ENCODE peak calls at places on chromosomes 6 and 20, in four cellular contexts. F is GM12878, G is K562, J is A549. W is an unnamed sample.

GRCh38 chr6:52489881-52490280 is 69.7 kb downstream of the EFHC1 start:
- DNase-seq in F (no peak), G (no peak), J (no peak), W (no peak)

GRCh38 chr20:61178431-61179080 is 73.5 kb upstream of the CDH4 start:
- DNase-seq in F (no peak), G (no peak), J (no peak), W (no peak)

GRCh38 chr20:47332381-47333206 is 23.9 kb downstream of the ZMYND8 start:
- DNase-seq in F (no peak), G (peak; percentile 30), J (no peak), W (no peak)

GRCh38 chr6:112636650-112637260 is 289.6 kb downstream of the RFPL4B start:
- DNase-seq in F (no peak), G (no peak), J (no peak), W (no peak)

GRCh38 chr6:147506704-147507114 is 1.8 kb upstream of the SAMD5 start:
- DNase-seq in F (no peak), G (peak; percentile 85), J (peak; percentile 58), W (peak; percentile 38)

GRCh38 chr6:166325383-166326042 is 16.8 kb downstream of the SFT2D1 start:
- DNase-seq in F (peak; percentile 43), G (no peak), J (no peak), W (no peak)

GRCh38 chr6:143958839-143959399 is 49.1 kb downstream of the PLAGL1 start:
- DNase-seq in F (no peak), G (no peak), J (no peak), W (peak; percentile 33)

GRCh38 chr6:3848380-3848779 is 793 bp upstream of the FAM50B start:
- DNase-seq in F (no peak), G (no peak), J (no peak), W (no peak)

GRCh38 chr20:25280574-25281535 is 33.0 kb downstream of the PYGB start:
- DNase-seq in F (no peak), G (no peak), J (no peak), W (no peak)

GRCh38 chr20:18019068-18019467 is 38.6 kb downstream of the OVOL2 start:
- DNase-seq in F (no peak), G (peak; percentile 46), J (peak; percentile 36), W (peak; percentile 46)

GRCh38 chr6:155078331-155078745 is 83.2 kb downstream of the TIAM2 start:
- DNase-seq in F (no peak), G (peak; percentile 24), J (no peak), W (no peak)

GRCh38 chr6:34986845-34987246 is 97.8 kb downstream of the ANKS1A start:
- DNase-seq in F (no peak), G (peak; percentile 77), J (peak; percentile 61), W (peak; percentile 71)

GRCh38 chr6:138426500-138427123 is 22.6 kb downstream of the HEBP2 start:
- DNase-seq in F (no peak), G (no peak), J (no peak), W (no peak)

GRCh38 chr6:138431276-138432062 is 27.4 kb downstream of the HEBP2 start:
- DNase-seq in F (no peak), G (no peak), J (no peak), W (no peak)

GRCh38 chr6:138430361-138431145 is 26.5 kb downstream of the HEBP2 start:
- DNase-seq in F (no peak), G (no peak), J (no peak), W (no peak)

GRCh38 chr6:138429731-138430130 is 25.7 kb downstream of the HEBP2 start:
- DNase-seq in F (no peak), G (no peak), J (no peak), W (no peak)

GRCh38 chr6:138428943-138429616 is 25.1 kb downstream of the HEBP2 start:
- DNase-seq in F (no peak), G (peak; percentile 46), J (peak; percentile 25), W (peak; percentile 62)
- TF ChIP-seq POLR2AphosphoS2 in F (no peak), G (no peak), J (no peak), W (no peak)

DNA sequence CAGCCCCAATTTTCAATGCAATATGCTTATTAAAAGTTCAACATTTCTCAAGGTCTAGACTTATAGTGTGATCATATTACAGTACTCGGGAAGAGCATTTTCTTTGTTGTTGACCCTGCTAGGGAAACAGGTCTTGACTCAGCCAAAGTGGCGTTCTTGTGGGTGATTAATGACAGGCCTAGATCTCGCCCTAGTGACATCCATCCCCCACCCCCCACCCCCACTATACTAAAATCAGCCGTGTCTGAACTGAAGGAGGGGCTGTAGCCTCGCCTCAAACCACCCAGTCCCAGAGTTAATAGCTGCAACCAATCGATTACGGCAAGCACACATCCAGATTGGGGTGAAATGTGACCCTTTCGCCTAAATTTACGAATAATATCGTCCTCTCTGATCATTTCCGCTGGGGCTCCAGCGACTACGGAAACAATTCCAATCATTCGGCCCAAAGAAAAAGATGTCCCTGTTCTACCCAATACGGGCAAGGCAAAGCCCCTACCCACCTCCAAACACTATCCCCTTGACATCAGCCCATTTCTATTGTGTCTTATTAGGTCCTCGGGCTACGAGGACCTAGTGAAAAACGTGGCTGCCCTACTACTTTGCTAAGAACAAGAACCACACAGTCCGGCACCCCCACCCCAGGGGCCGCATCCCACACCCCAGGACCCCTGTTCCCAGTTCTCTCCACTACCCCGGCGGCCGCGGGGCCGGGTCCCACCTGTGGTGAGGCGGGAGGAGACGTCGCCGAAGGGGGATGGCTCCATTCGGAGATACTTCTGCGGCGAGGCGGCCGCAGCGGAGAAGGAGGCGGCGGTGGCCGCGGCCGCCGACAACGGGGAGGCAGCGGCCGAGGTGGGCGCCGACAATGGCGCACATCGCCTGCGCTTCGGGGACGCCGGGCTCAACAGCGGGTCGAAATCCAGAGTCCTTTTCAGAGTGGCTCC is 1.0 kb downstream of the AKIRIN2 start:
- DNase-seq in F (peak; percentile 43), G (peak; percentile 87), J (peak; percentile 44), W (peak; percentile 73)
- TF ChIP-seq CHD2 in F (peak; percentile 92), G (peak; percentile 63), J (peak; percentile 32), W (no peak)

GRCh38 chr6:27209167-27209566 is 38.3 kb upstream of the PRSS16 start:
- DNase-seq in F (no peak), G (no peak), J (no peak), W (no peak)

GRCh38 chr6:27216874-27217273 is 30.6 kb upstream of the PRSS16 start:
- DNase-seq in F (no peak), G (no peak), J (no peak), W (no peak)

GRCh38 chr6:27214126-27214601 is 33.3 kb upstream of the PRSS16 start:
- DNase-seq in F (no peak), G (no peak), J (no peak), W (no peak)

GRCh38 chr6:27209659-27210269 is 37.7 kb upstream of the PRSS16 start:
- DNase-seq in F (no peak), G (peak; percentile 49), J (no peak), W (no peak)

DNA sequence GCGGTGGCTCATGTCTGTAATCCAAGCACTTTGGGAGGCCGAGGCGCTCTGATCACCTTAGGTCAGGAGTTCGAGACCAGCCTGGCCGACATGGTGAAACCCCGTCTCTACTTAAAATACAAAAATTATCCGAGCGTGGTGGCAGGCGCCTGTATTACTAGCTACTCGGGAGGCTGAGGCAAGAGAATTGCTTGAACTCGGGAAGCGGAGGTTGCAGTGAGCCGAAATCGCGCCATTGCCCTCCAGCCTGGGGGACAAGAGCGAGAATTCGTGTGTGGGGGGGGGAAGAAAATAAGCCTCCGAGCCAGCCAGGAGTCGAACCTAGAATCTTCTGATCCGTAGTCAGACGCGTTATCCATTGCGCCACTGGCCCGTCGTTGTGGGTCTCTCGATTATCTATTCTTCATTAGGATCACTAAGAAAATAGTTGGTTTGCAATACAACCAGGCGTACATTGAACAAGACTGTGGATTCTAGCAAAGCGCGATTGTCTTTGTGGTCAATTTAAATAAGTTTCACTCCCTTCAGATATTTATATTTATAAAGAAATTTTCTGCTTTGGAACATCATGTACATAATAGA is 33.9 kb upstream of the PRSS16 start:
- DNase-seq in F (no peak), G (peak; percentile 70), J (peak; percentile 31), W (no peak)
- TF ChIP-seq POLR2AphosphoS2 in F (no peak), G (no peak), J (no peak), W (no peak)

DNA sequence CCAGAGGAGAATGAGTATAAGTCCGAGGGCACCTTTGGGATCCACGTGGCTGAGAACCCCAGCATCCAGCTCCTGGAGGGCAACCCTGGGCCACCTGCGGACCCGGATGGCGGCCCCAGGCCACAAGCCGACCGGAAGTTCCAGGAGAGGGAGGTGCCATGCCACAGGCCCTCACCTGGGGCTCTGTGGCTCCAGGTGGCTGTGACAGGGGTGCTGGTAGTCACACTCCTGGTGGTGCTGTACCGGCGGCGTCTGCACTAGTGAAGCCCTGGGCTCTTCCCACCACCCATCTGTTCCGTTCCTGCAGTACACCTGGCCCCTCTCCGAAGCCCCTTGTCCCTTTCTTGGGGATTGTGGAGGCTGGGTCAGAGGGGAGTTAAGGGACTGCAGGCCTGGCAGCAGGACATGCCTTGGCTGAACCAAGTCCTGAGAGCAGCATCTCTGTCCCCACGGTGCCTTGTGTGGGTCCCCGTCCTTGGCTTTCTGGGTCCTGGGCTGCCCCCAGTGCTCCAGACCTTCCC is 19.3 kb downstream of the MAVS start:
- DNase-seq in F (no peak), G (no peak), J (no peak), W (no peak)
- TF ChIP-seq CHD2 in F (no peak), G (no peak), J (no peak), W (no peak)

DNA sequence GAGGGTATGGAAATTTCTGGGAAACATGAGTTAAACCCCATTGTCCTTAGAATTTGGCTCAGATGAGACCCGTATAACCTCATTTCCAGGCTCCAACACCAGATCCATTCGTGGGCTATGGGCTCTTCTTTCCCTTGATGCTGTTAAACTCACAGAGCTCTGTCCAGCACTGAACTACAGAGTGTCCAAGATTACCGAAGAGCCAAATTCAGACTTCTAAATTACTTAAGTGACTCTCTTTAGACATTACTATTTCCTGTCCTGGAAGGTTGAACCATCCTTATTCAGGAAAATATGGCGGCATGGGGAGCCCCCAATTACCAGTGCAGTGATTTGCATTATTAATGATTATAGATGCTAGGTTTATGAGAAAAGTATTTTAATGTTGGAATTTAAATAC is 124.9 kb upstream of the EDN1 start:
- DNase-seq in F (no peak), G (no peak), J (no peak), W (no peak)
- TF ChIP-seq POLR2AphosphoS2 in F (no peak), G (no peak), J (no peak), W (no peak)